ENCODE peak calls at places on chromosomes 1 and 21, in five cellular contexts. Z, Q, N, E and K are unnamed samples.
A peak's percentile ranks its signal among the peaks of the same experiment; 100 is the strongest.

GRCh38 chr1:57696041-57696440 is 272.2 kb upstream of the DAB1 start:
- DNase-seq in Q (no peak), N (no peak), Z (no peak), E (no peak), K (no peak)

GRCh38 chr1:228310162-228310792 is 96.4 kb downstream of the TRIM11 start:
- DNase-seq in E (no peak), N (no peak), Q (no peak), Z (no peak), K (no peak)

GRCh38 chr1:91564888-91565700 is 64.4 kb downstream of the CDC7 start:
- DNase-seq in N (no peak), E (no peak), Q (no peak), Z (no peak), K (no peak)

GRCh38 chr1:53508991-53509663 is 49.9 kb downstream of the DMRTB1 start:
- DNase-seq in Q (no peak), Z (no peak), N (no peak), E (no peak), K (no peak)

GRCh38 chr1:101257500-101258325 is 20.9 kb downstream of the S1PR1 start:
- DNase-seq in E (peak; percentile 93), Q (no peak), N (peak; percentile 91), Z (no peak), K (peak; percentile 80)

GRCh38 chr1:235597867-235598553 is 51.6 kb downstream of the GNG4 start:
- DNase-seq in Q (no peak), N (peak; percentile 27), Z (peak; percentile 58), E (no peak), K (peak; percentile 37)

GRCh38 chr1:174114106-174114505 is 45.2 kb upstream of the RABGAP1L start:
- DNase-seq in E (no peak), N (no peak), Z (no peak), Q (no peak), K (no peak)

GRCh38 chr1:36855699-36856098 is 178.6 kb downstream of the GRIK3 start:
- DNase-seq in Z (no peak), Q (no peak), N (no peak), E (no peak), K (no peak)

GRCh38 chr1:195954848-195955247 is 653.4 kb downstream of the KCNT2 start:
- DNase-seq in Q (no peak), E (no peak), N (no peak), Z (no peak), K (no peak)

GRCh38 chr1:172380441-172381244 is 39.8 kb upstream of the C1orf105 start:
- DNase-seq in Q (no peak), N (no peak), Z (no peak), E (no peak), K (no peak)

GRCh38 chr1:213284626-213285025 is 233.6 kb downstream of the RPS6KC1 start:
- DNase-seq in Z (no peak), Q (no peak), E (no peak), N (peak; percentile 6), K (no peak)

DNA sequence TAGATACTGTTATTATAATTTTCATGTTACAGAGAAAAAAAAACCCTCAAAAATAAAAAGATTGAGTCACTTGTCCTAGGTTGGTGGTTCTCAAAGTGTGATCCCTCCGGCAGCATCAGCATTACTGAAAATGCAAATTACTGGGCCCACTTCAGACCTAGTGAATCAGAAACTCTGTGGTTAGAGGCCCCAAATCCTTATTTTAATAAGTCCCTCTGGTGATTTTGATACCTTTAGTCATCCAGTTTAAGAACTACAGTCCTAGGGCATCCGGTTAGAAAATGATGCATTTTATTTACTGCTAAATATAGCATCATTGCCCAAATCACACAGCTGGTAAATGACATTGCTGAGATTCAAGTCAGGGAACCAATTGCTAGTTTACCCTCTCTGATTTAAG is 203.7 kb upstream of the RUNX1 start:
- DNase-seq in E (no peak), Z (no peak), N (no peak), Q (no peak), K (no peak)
- TF ChIP-seq HDAC2 in E (no peak), Z (no peak), N (no peak), Q (no peak), K (no peak)

GRCh38 chr1:60171793-60172192 is 98.2 kb upstream of the C1orf87 start:
- DNase-seq in Z (no peak), Q (no peak), N (no peak), E (no peak), K (no peak)
- TF ChIP-seq HDAC2 in Z (no peak), Q (no peak), N (no peak), E (no peak), K (no peak)

GRCh38 chr1:22043175-22043769 is 9.2 kb upstream of the CDC42 start:
- DNase-seq in N (no peak), Z (no peak), E (no peak), Q (no peak), K (no peak)

GRCh38 chr1:22045604-22046228 is 6.8 kb upstream of the CDC42 start:
- DNase-seq in Z (no peak), E (no peak), N (no peak), Q (no peak), K (no peak)

GRCh38 chr1:22048351-22049192 is 3.9 kb upstream of the CDC42 start:
- DNase-seq in N (peak; percentile 85), Q (no peak), Z (no peak), E (peak; percentile 75), K (peak; percentile 87)

GRCh38 chr1:22041505-22041904 is 11.0 kb upstream of the CDC42 start:
- DNase-seq in Q (no peak), E (no peak), Z (no peak), N (no peak), K (no peak)

GRCh38 chr1:22044690-22045420 is 7.7 kb upstream of the CDC42 start:
- DNase-seq in N (no peak), Z (no peak), Q (no peak), E (no peak), K (no peak)
- TF ChIP-seq HDAC2 in N (no peak), Z (no peak), Q (no peak), E (no peak), K (no peak)

DNA sequence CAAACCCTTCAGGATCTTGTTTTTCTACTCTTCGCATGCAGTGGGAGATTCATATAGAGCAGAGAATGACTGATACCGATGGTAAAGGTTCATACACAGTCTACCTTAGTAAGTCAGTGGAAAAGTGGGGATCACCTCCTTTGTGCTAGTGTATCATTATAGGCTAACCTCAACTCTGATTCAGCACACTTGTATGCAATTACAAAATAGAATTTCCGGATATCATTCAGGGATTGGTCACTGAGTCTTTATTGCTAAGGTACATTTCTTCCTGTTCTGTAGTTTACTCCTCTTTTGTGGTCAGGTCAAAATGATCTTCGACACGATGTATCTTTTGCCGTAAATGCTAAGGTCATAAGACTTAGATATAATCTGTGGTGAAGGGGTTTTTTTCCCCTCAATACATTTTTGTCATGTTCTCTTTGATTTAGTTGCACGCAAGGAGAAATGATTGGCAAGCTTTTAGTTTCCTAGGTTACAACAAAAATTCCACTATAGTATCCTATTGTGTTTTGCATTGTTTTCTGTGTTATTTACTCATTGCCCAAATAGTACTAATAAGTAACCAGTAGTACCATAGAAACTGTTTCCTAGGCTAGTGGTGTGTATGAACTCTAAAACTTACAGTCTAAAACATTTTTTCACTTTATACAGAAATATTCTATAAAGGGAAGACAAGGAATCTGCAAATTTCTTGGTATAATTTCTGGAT is 35.7 kb upstream of the PLA2G4A start:
- DNase-seq in Q (no peak), Z (no peak), N (no peak), E (no peak), K (no peak)
- TF ChIP-seq HDAC2 in Q (no peak), Z (no peak), N (no peak), E (no peak), K (no peak)